ENCODE peak calls at places on chromosomes 6 and 20, in eight cellular contexts. Q, X, C, A, D, O, W and T are unnamed samples.

GRCh38 chr20:44211177-44212039 is 837 bp upstream of the OSER1 start:
- DNase-seq in C (peak), D (no peak), Q (peak), W (peak), A (peak), O (no peak), X (no peak), T (no peak)

GRCh38 chr6:46605091-46605797 is 47.4 kb downstream of the CYP39A1 start:
- DNase-seq in O (peak), X (no peak), W (no peak), C (no peak), D (no peak), A (no peak), Q (no peak), T (no peak)

GRCh38 chr6:26743941-26744699 is 84.6 kb upstream of the ZNF322 start:
- DNase-seq in X (no peak), W (no peak), D (no peak), O (no peak), C (peak), Q (no peak), A (no peak), T (no peak)

GRCh38 chr6:89035252-89036106 is 45.1 kb upstream of the PNRC1 start:
- DNase-seq in C (peak), W (no peak), X (peak), Q (peak), A (peak), D (peak), O (no peak), T (peak)

GRCh38 chr6:21263531-21264287 is 329.8 kb upstream of the SOX4 start:
- DNase-seq in C (no peak), O (peak), W (peak), A (peak), Q (peak), D (no peak), X (no peak), T (peak)

GRCh38 chr20:61371501-61372150 is 119.6 kb downstream of the CDH4 start:
- DNase-seq in A (no peak), O (no peak), W (no peak), Q (no peak), D (no peak), C (no peak), X (no peak), T (no peak)

GRCh38 chr6:3261921-3262320 is 3.2 kb downstream of the PSMG4 start:
- DNase-seq in Q (no peak), C (no peak), O (no peak), X (no peak), W (no peak), D (no peak), A (no peak), T (no peak)

GRCh38 chr20:10665791-10666190 is 8.0 kb downstream of the JAG1 start:
- DNase-seq in W (no peak), Q (peak), O (no peak), X (no peak), D (no peak), C (no peak), A (peak), T (peak)

GRCh38 chr6:98827295-98828159 is 6.8 kb upstream of the POU3F2 start:
- DNase-seq in W (no peak), Q (no peak), D (no peak), O (no peak), C (peak), X (no peak), A (no peak), T (no peak)

GRCh38 chr6:45676376-45676775 is 298.6 kb upstream of the SUPT3H start:
- DNase-seq in W (peak), A (no peak), D (no peak), Q (no peak), C (no peak), O (no peak), X (no peak), T (no peak)

GRCh38 chr20:23640873-23641667 is 3.3 kb upstream of the CST3 start:
- DNase-seq in D (no peak), C (no peak), O (peak), A (no peak), X (no peak), W (no peak), Q (no peak), T (no peak)